ENCODE peak calls at places on chromosomes 5 and 9, in eight cellular contexts. Y, P, K, J, F, X, C and H are unnamed samples.

GRCh38 chr9:135513351-135513846 is 7.8 kb upstream of the LCN1 start:
- DNase-seq in J (no peak), X (no peak), C (no peak), P (no peak), F (no peak), Y (no peak), K (no peak), H (peak)

GRCh38 chr5:4370218-4370617 is 769.9 kb upstream of the ADAMTS16 start:
- DNase-seq in J (no peak), K (no peak), X (no peak), Y (no peak), P (peak), C (no peak), F (no peak), H (no peak)

GRCh38 chr5:147483961-147484707 is 25.7 kb downstream of the DPYSL3 start:
- DNase-seq in P (no peak), X (peak), Y (no peak), F (no peak), J (no peak), K (peak), C (no peak), H (no peak)

GRCh38 chr5:78621269-78621871 is 27.2 kb downstream of the LHFPL2 start:
- DNase-seq in Y (no peak), F (no peak), C (no peak), P (no peak), J (no peak), X (no peak), K (no peak), H (no peak)

GRCh38 chr9:21709464-21710058 is 92.9 kb upstream of the MTAP start:
- DNase-seq in P (no peak), K (no peak), Y (peak), C (peak), J (peak), X (no peak), F (peak), H (peak)

GRCh38 chr5:34587355-34588241 is 68.5 kb upstream of the RAI14 start:
- DNase-seq in C (no peak), F (no peak), J (no peak), Y (peak), P (no peak), K (no peak), X (peak), H (peak)

GRCh38 chr9:91682806-91683205 is 259.2 kb upstream of the NFIL3 start:
- DNase-seq in P (no peak), F (no peak), J (no peak), C (no peak), X (no peak), K (no peak), Y (no peak), H (no peak)

GRCh38 chr9:27421567-27421966 is 102.5 kb upstream of the IFNK start:
- DNase-seq in F (no peak), K (no peak), P (no peak), C (no peak), J (no peak), X (peak), Y (no peak), H (no peak)

GRCh38 chr5:41954286-41954685 is 29.2 kb downstream of the FBXO4 start:
- DNase-seq in X (no peak), Y (no peak), J (no peak), C (no peak), K (no peak), P (no peak), F (no peak), H (no peak)